ENCODE peak calls at places on chromosome 14, in six cellular contexts. U is pancreas, A is ovary, H is GM12864, Z is fibroblast of the aortic adventitia, T is Caco-2. K is an unnamed sample.

GRCh38 chr14:33545696-33546095 is 405.2 kb downstream of the EGLN3 start:
- DNase-seq in U (no peak), A (no peak), H (no peak), Z (no peak), T (no peak), K (no peak)

GRCh38 chr14:62015945-62016344 is 253.7 kb downstream of the SNAPC1 start:
- DNase-seq in U (no peak), A (no peak), H (no peak), Z (no peak), T (no peak), K (peak; percentile 75)

GRCh38 chr14:55730602-55731001 is 150.6 kb downstream of the KTN1 start:
- DNase-seq in U (no peak), A (no peak), H (no peak), Z (peak; percentile 10), T (no peak), K (no peak)

GRCh38 chr14:104119119-104119699 is 19.2 kb upstream of the KIF26A start:
- DNase-seq in U (peak; percentile 39), A (no peak), H (no peak), Z (no peak), T (peak; percentile 25), K (no peak)

GRCh38 chr14:84750763-84751554 is 779.0 kb upstream of the FLRT2 start:
- DNase-seq in U (no peak), A (no peak), H (no peak), Z (no peak), T (no peak), K (peak; percentile 17)

GRCh38 chr14:66284346-66284745 is 201.8 kb upstream of the CCDC196 start:
- DNase-seq in U (no peak), A (no peak), H (no peak), Z (peak; percentile 36), T (no peak), K (peak; percentile 14)

GRCh38 chr14:38504175-38504574 is 248.3 kb upstream of the CLEC14A start:
- DNase-seq in U (no peak), A (no peak), H (no peak), Z (no peak), T (no peak), K (no peak)

GRCh38 chr14:44803239-44803905 is 158.4 kb downstream of the KLHL28 start:
- DNase-seq in U (no peak), A (no peak), H (no peak), Z (peak; percentile 87), T (no peak), K (peak; percentile 70)

GRCh38 chr14:60653388-60653690 is 4.1 kb upstream of the SIX1 start:
- DNase-seq in U (no peak), A (no peak), H (no peak), Z (no peak), T (no peak), K (no peak)

GRCh38 chr14:99038401-99038800 is 233.6 kb downstream of the BCL11B start:
- DNase-seq in U (no peak), A (no peak), H (no peak), Z (no peak), T (no peak), K (no peak)

GRCh38 chr14:99687284-99688209 is 3.4 kb downstream of the CYP46A1 start:
- DNase-seq in U (peak; percentile 56), A (no peak), H (no peak), Z (no peak), T (no peak), K (no peak)

GRCh38 chr14:47008732-47009131 is 357.2 kb upstream of the RPL10L start:
- DNase-seq in U (no peak), A (no peak), H (no peak), Z (no peak), T (no peak), K (no peak)

GRCh38 chr14:105294142-105294597 is 6.6 kb downstream of the BRF1 start:
- DNase-seq in U (peak; percentile 56), A (no peak), H (no peak), Z (peak; percentile 20), T (no peak), K (peak; percentile 57)
- TF ChIP-seq CTCF in U (no peak), A (no peak), H (no peak), Z (no peak), T (no peak), K (no peak)

DNA sequence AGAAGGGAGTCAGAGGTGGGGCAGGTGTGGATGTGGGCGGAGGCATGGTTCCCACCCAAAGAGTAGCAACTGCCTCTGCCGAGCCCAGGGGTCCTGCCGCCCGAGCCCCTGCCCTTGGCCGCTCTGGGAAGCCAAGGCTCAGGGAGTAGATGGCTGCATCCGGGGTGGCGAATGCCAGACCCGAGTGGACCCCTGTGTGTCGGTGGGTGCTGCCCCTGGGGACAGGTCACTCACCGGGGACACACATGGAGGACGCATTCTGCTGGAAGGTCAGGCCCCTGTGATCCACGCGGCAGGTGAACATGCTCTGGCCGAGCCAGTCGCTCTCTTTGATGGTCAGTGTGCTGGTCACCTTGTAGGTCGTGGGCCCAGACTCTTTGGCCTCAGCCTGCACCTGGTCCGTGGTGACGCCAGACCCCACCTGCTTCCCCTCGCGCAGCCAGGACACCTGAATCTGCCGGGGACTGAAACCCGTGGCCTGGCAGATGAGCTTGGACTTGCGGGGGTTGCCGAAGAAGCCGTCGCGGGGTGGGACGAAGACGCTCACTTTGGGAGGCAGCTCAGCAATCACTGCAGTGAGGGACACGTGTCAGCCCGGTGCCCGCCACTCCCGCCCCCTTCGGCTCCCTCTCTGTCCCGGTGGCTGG is 329.0 kb downstream of the TMEM121 start:
- DNase-seq in U (peak; percentile 35), A (peak; percentile 16), H (no peak), Z (no peak), T (peak; percentile 23), K (no peak)
- H3K4me3 ChIP-seq in U (no peak overlapping the region), A (no peak overlapping the region), H (no peak overlapping the region), Z (no peak overlapping the region), T (no peak overlapping the region), K (no peak overlapping the region)

GRCh38 chr14:87049886-87050820 is 942.8 kb downstream of the GALC start:
- DNase-seq in U (no peak), A (no peak), H (no peak), Z (peak; percentile 54), T (peak; percentile 70), K (peak; percentile 3)
- TF ChIP-seq CTCF in U (peak; percentile 51), A (no peak), H (peak; percentile 17), Z (peak; percentile 73), T (peak; percentile 48), K (peak; percentile 62)

GRCh38 chr14:79281244-79282199 is 929.8 kb downstream of the DIO2 start:
- DNase-seq in U (no peak), A (no peak), H (no peak), Z (no peak), T (no peak), K (no peak)
- H3K4me3 ChIP-seq in U (no peak overlapping the region), A (no peak overlapping the region), H (no peak overlapping the region), Z (no peak overlapping the region), T (no peak overlapping the region), K (peak overlapping the region; percentile 11)

GRCh38 chr14:74493343-74494261 is at the start of gene ISCA2:
- DNase-seq in U (peak; percentile 99), A (peak; percentile 99), H (peak; percentile 97), Z (peak; percentile 99), T (peak; percentile 100), K (peak; percentile 99)

GRCh38 chr14:74495356-74495755 is 1.8 kb downstream of the ISCA2 start:
- DNase-seq in U (no peak), A (no peak), H (no peak), Z (peak; percentile 17), T (no peak), K (no peak)

GRCh38 chr14:74492413-74493342 is at the start of gene NPC2:
- DNase-seq in U (no peak), A (no peak), H (no peak), Z (peak; percentile 37), T (no peak), K (peak; percentile 31)

GRCh38 chr14:74488788-74489397 is 4.2 kb downstream of the NPC2 start:
- DNase-seq in U (no peak), A (no peak), H (no peak), Z (peak; percentile 69), T (no peak), K (peak; percentile 68)

GRCh38 chr14:74491952-74492351 is 1.2 kb downstream of the NPC2 start:
- DNase-seq in U (no peak), A (no peak), H (peak; percentile 38), Z (peak; percentile 66), T (peak; percentile 59), K (peak; percentile 47)
- TF ChIP-seq CTCF in U (no peak), A (no peak), H (peak; percentile 56), Z (peak; percentile 27), T (peak; percentile 36), K (no peak)

DNA sequence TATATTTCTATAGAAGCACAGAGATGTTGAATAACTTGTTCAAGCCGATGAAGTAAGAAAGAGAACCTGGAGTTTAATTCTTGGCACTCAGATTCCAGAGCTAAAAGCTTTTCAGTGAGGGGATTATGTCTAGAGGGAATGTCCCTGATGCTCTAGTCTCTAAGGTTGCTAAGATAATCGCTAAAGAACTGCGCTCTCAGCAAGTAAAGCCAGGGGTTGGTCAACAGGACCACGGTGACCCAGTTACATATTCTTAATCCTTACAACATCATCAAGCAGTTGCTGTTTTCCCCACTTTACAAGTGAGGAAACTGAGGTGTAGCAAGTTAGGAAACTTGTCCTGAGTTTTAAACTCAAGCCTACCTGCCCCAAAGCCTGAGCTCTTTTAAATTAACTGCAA is 110.8 kb downstream of the DAD1 start:
- DNase-seq in U (no peak), A (no peak), H (no peak), Z (no peak), T (no peak), K (no peak)
- H3K4me3 ChIP-seq in U (no peak overlapping the region), A (no peak overlapping the region), H (no peak overlapping the region), Z (no peak overlapping the region), T (no peak overlapping the region), K (no peak overlapping the region)

DNA sequence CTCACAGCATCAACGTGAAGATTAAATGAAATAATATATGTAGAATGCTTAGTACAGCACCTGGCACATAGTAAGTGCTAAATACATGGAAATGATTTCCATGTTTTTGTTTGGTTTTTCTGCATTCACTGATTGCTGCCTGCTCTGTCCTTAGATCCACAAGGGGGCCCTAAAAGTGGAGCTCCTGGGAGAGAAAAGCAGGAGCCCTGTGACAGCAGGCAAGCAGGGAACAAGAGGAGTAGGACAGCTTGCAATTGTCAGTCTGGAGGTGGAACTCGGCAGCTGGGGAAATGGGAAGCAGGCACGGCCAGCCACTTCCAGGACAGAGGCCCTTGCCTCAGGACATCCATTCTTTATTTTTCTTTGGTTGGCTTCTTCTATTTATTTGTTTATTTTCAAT is 292.9 kb downstream of the BMP4 start:
- DNase-seq in U (no peak), A (no peak), H (no peak), Z (peak; percentile 7), T (peak; percentile 58), K (peak; percentile 70)
- TF ChIP-seq CTCF in U (no peak), A (no peak), H (no peak), Z (peak; percentile 37), T (peak; percentile 60), K (peak; percentile 68)

K was measured in foreskin fibroblast.